ENCODE peak calls at places on chromosomes 1 and 21, in seven cellular contexts. One of them, this sample, is unnamed.

GRCh38 chr1:219665089-219665488 is 52.2 kb upstream of the ZC3H11B start:
- DNase-seq in endothelial cell: no peak
- DNase-seq in D721Med: no peak
- DNase-seq in AG09309: no peak
- DNase-seq in sigmoid colon: no peak
- DNase-seq in neural crest cell: no peak
- DNase-seq in type B pancreatic cell: no peak
- DNase-seq in this sample: no peak

GRCh38 chr1:68231627-68232303 is 558 bp downstream of the WLS start:
- DNase-seq in type B pancreatic cell: no peak
- DNase-seq in sigmoid colon: peak
- DNase-seq in endothelial cell: peak
- DNase-seq in AG09309: no peak
- DNase-seq in D721Med: no peak
- DNase-seq in neural crest cell: peak
- DNase-seq in this sample: no peak

GRCh38 chr1:55867444-55867843 is 652.3 kb upstream of the USP24 start:
- DNase-seq in D721Med: no peak
- DNase-seq in neural crest cell: no peak
- DNase-seq in sigmoid colon: no peak
- DNase-seq in AG09309: no peak
- DNase-seq in type B pancreatic cell: no peak
- DNase-seq in endothelial cell: no peak
- DNase-seq in this sample: no peak

GRCh38 chr1:214983126-214983869 is 99.2 kb upstream of the KCNK2 start:
- DNase-seq in D721Med: no peak
- DNase-seq in type B pancreatic cell: no peak
- DNase-seq in neural crest cell: no peak
- DNase-seq in AG09309: no peak
- DNase-seq in sigmoid colon: no peak
- DNase-seq in endothelial cell: no peak
- DNase-seq in this sample: no peak

GRCh38 chr21:25456672-25457071 is 150.6 kb downstream of the MRPL39 start:
- DNase-seq in AG09309: no peak
- DNase-seq in D721Med: no peak
- DNase-seq in endothelial cell: no peak
- DNase-seq in sigmoid colon: no peak
- DNase-seq in type B pancreatic cell: no peak
- DNase-seq in neural crest cell: no peak
- DNase-seq in this sample: no peak

GRCh38 chr1:156368889-156369684 is at the start of gene RHBG:
- DNase-seq in endothelial cell: peak
- DNase-seq in type B pancreatic cell: no peak
- DNase-seq in sigmoid colon: no peak
- DNase-seq in D721Med: no peak
- DNase-seq in neural crest cell: no peak
- DNase-seq in AG09309: no peak
- DNase-seq in this sample: no peak

GRCh38 chr1:80495806-80496205 is 1304.9 kb upstream of the ADGRL2 start:
- DNase-seq in sigmoid colon: no peak
- DNase-seq in endothelial cell: no peak
- DNase-seq in D721Med: no peak
- DNase-seq in type B pancreatic cell: no peak
- DNase-seq in neural crest cell: no peak
- DNase-seq in AG09309: no peak
- DNase-seq in this sample: peak

GRCh38 chr1:211699059-211699458 is 23.6 kb upstream of the NEK2 start:
- DNase-seq in type B pancreatic cell: no peak
- DNase-seq in endothelial cell: no peak
- DNase-seq in AG09309: no peak
- DNase-seq in sigmoid colon: no peak
- DNase-seq in neural crest cell: no peak
- DNase-seq in D721Med: peak
- DNase-seq in this sample: no peak

DNA sequence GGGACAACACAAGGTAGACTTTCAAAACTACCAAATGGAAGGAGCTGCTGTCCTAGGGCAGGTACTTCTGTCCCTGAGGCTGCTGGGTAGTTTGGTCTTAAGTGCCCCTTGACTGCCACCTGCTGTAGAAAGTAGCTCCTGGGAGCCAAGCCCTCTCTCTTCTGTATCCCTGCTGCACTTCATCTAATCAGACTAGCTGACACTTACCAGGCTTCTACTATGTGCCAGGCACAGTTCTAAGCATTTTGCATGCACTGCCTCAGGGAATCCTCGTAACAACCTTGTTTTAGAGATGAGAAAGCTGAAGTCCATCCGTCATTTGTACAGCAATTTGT is 15.9 kb upstream of the SRSF4 start:
- DNase-seq in type B pancreatic cell: no peak
- DNase-seq in AG09309: no peak
- DNase-seq in sigmoid colon: peak
- DNase-seq in neural crest cell: no peak
- DNase-seq in D721Med: no peak
- DNase-seq in endothelial cell: peak
- DNase-seq in this sample: no peak
- TF ChIP-seq CTCF in type B pancreatic cell: peak
- TF ChIP-seq CTCF in AG09309: peak
- TF ChIP-seq CTCF in sigmoid colon: peak
- TF ChIP-seq CTCF in neural crest cell: peak
- TF ChIP-seq CTCF in D721Med: no peak
- TF ChIP-seq CTCF in endothelial cell: no peak
- TF ChIP-seq CTCF in this sample: peak

GRCh38 chr1:160806109-160806665 is 10.2 kb downstream of the LY9 start:
- DNase-seq in neural crest cell: no peak
- DNase-seq in type B pancreatic cell: no peak
- DNase-seq in endothelial cell: no peak
- DNase-seq in AG09309: no peak
- DNase-seq in sigmoid colon: no peak
- DNase-seq in D721Med: no peak
- DNase-seq in this sample: no peak
- TF ChIP-seq CTCF in neural crest cell: no peak
- TF ChIP-seq CTCF in type B pancreatic cell: no peak
- TF ChIP-seq CTCF in endothelial cell: no peak
- TF ChIP-seq CTCF in AG09309: no peak
- TF ChIP-seq CTCF in sigmoid colon: no peak
- TF ChIP-seq CTCF in D721Med: no peak
- TF ChIP-seq CTCF in this sample: no peak

GRCh38 chr1:30785181-30785580 is 27.6 kb upstream of the LAPTM5 start:
- DNase-seq in sigmoid colon: no peak
- DNase-seq in D721Med: no peak
- DNase-seq in neural crest cell: no peak
- DNase-seq in type B pancreatic cell: no peak
- DNase-seq in AG09309: no peak
- DNase-seq in endothelial cell: no peak
- DNase-seq in this sample: no peak
- TF ChIP-seq CTCF in sigmoid colon: no peak
- TF ChIP-seq CTCF in D721Med: no peak
- TF ChIP-seq CTCF in neural crest cell: no peak
- TF ChIP-seq CTCF in type B pancreatic cell: no peak
- TF ChIP-seq CTCF in AG09309: no peak
- TF ChIP-seq CTCF in endothelial cell: no peak
- TF ChIP-seq CTCF in this sample: no peak

DNA sequence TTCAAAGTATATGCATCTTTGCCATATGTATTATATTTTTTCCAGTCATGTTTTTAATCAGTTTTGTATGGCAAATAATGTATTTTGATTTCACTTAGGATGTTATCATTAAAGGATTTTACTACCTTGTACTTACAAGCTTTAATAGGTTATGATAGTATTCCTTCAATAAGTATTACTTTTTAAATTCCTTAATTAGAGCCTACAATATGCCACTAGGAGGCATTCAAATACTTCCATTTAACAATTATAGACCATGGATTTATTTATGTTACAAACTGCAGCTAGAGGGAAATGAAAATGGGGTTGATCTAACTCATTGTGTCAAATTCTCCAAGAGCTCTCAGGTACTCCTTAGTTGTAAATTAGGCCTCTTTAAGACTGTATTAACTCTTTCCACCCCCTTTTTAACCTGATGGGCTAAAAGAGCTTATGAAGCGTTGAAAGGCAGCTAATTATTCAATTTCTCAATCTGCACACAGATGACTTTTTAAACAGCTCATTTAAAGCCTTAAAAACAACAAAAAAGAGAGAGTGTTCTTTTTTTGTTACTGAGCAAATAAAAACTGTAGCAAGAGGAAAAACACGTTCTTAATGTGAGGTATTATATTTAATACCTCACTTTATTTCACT is 156.2 kb downstream of the DENND1B start:
- DNase-seq in endothelial cell: no peak
- DNase-seq in AG09309: no peak
- DNase-seq in D721Med: no peak
- DNase-seq in neural crest cell: no peak
- DNase-seq in sigmoid colon: no peak
- DNase-seq in type B pancreatic cell: no peak
- DNase-seq in this sample: no peak
- TF ChIP-seq CTCF in endothelial cell: no peak
- TF ChIP-seq CTCF in AG09309: peak
- TF ChIP-seq CTCF in D721Med: peak
- TF ChIP-seq CTCF in neural crest cell: peak
- TF ChIP-seq CTCF in sigmoid colon: no peak
- TF ChIP-seq CTCF in type B pancreatic cell: peak
- TF ChIP-seq CTCF in this sample: peak

DNA sequence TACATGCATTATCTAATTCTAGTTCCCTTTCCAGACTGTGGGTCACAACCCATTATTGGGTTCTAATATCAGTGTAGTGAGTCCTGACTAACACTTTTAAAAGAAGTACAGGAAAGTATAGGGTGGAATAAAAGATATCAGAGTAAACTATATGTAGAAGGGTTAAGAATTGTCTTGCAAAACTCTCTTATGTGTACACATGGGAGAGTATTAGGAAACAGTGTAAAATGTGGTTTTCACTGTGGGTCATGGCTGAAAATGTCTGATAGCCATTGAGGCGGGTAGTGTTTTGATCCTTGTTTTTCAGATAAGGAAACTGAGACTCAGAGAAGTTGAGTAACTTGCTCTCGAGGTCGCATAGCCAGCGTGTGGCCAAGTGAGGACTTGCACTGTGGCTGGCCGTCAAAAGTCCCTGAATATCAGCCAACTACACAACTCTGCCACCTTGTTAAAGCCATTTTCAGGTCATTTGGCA is 18.5 kb upstream of the MTARC1 start:
- DNase-seq in endothelial cell: no peak
- DNase-seq in AG09309: no peak
- DNase-seq in type B pancreatic cell: no peak
- DNase-seq in D721Med: no peak
- DNase-seq in neural crest cell: no peak
- DNase-seq in sigmoid colon: no peak
- DNase-seq in this sample: no peak
- TF ChIP-seq CTCF in endothelial cell: no peak
- TF ChIP-seq CTCF in AG09309: no peak
- TF ChIP-seq CTCF in type B pancreatic cell: no peak
- TF ChIP-seq CTCF in D721Med: no peak
- TF ChIP-seq CTCF in neural crest cell: no peak
- TF ChIP-seq CTCF in sigmoid colon: no peak
- TF ChIP-seq CTCF in this sample: no peak

GRCh38 chr1:53362851-53363642 is 35.2 kb upstream of the LRP8 start:
- DNase-seq in endothelial cell: no peak
- DNase-seq in sigmoid colon: no peak
- DNase-seq in AG09309: no peak
- DNase-seq in neural crest cell: no peak
- DNase-seq in D721Med: no peak
- DNase-seq in type B pancreatic cell: peak
- DNase-seq in this sample: peak
- TF ChIP-seq CTCF in endothelial cell: no peak
- TF ChIP-seq CTCF in sigmoid colon: no peak
- TF ChIP-seq CTCF in AG09309: no peak
- TF ChIP-seq CTCF in neural crest cell: no peak
- TF ChIP-seq CTCF in D721Med: no peak
- TF ChIP-seq CTCF in type B pancreatic cell: no peak
- TF ChIP-seq CTCF in this sample: no peak

DNA sequence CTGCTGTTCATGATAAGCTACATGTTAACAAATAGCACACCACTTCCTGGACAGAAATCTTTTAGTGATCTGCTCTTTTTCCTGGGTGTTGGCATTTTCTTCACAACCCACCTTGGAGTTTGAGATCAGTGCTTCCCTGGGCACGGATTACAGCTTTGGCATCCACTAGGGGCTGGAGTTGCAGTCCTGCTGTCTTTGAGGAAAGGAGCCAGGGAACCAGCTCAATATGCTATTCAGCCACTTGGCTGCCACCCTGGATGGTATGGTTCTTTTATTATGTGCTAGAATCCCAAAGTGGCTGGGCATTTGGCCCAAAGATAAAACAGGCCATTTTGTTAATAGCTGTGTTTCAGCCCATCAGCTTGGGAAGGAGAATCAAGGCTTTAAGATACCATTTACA is 55.7 kb upstream of the ADAR start:
- DNase-seq in AG09309: no peak
- DNase-seq in sigmoid colon: no peak
- DNase-seq in endothelial cell: no peak
- DNase-seq in D721Med: no peak
- DNase-seq in neural crest cell: no peak
- DNase-seq in type B pancreatic cell: no peak
- DNase-seq in this sample: no peak
- TF ChIP-seq CTCF in AG09309: no peak
- TF ChIP-seq CTCF in sigmoid colon: no peak
- TF ChIP-seq CTCF in endothelial cell: no peak
- TF ChIP-seq CTCF in D721Med: peak
- TF ChIP-seq CTCF in neural crest cell: no peak
- TF ChIP-seq CTCF in type B pancreatic cell: no peak
- TF ChIP-seq CTCF in this sample: no peak

GRCh38 chr21:20971296-20971921 is 26.8 kb upstream of the NCAM2 start:
- DNase-seq in sigmoid colon: peak
- DNase-seq in neural crest cell: peak
- DNase-seq in endothelial cell: peak
- DNase-seq in type B pancreatic cell: no peak
- DNase-seq in AG09309: no peak
- DNase-seq in D721Med: peak
- DNase-seq in this sample: no peak
- TF ChIP-seq CTCF in sigmoid colon: no peak
- TF ChIP-seq CTCF in neural crest cell: peak
- TF ChIP-seq CTCF in endothelial cell: peak
- TF ChIP-seq CTCF in type B pancreatic cell: peak
- TF ChIP-seq CTCF in AG09309: no peak
- TF ChIP-seq CTCF in D721Med: peak
- TF ChIP-seq CTCF in this sample: peak